ENCODE peak calls at places on chromosomes 6 and 20, in eight cellular contexts. One of them, this sample, is unnamed.

GRCh38 chr6:113969888-113970807 is 800 bp downstream of the HDAC2 start:
- DNase-seq in fibroblast of pulmonary artery: peak
- DNase-seq in esophagus muscularis mucosa: no peak
- DNase-seq in mammary epithelial cell: peak
- DNase-seq in gastrocnemius medialis: peak
- DNase-seq in natural killer cell: peak
- DNase-seq in breast epithelium: no peak
- DNase-seq in tibial nerve: peak
- DNase-seq in this sample: peak

GRCh38 chr6:17178754-17179153 is 76.9 kb downstream of the STMND1 start:
- DNase-seq in fibroblast of pulmonary artery: no peak
- DNase-seq in esophagus muscularis mucosa: no peak
- DNase-seq in mammary epithelial cell: no peak
- DNase-seq in gastrocnemius medialis: no peak
- DNase-seq in natural killer cell: no peak
- DNase-seq in breast epithelium: no peak
- DNase-seq in tibial nerve: no peak
- DNase-seq in this sample: no peak

GRCh38 chr20:362271-363254 is 15.7 kb downstream of the NRSN2 start:
- DNase-seq in fibroblast of pulmonary artery: peak
- DNase-seq in esophagus muscularis mucosa: no peak
- DNase-seq in mammary epithelial cell: peak
- DNase-seq in gastrocnemius medialis: peak
- DNase-seq in natural killer cell: no peak
- DNase-seq in breast epithelium: peak
- DNase-seq in tibial nerve: peak
- DNase-seq in this sample: peak

GRCh38 chr6:50277774-50278173 is 228.0 kb upstream of the DEFB112 start:
- DNase-seq in fibroblast of pulmonary artery: no peak
- DNase-seq in esophagus muscularis mucosa: no peak
- DNase-seq in mammary epithelial cell: no peak
- DNase-seq in gastrocnemius medialis: no peak
- DNase-seq in natural killer cell: no peak
- DNase-seq in breast epithelium: no peak
- DNase-seq in tibial nerve: no peak
- DNase-seq in this sample: no peak

GRCh38 chr6:138970856-138971425 is 17.1 kb downstream of the REPS1 start:
- DNase-seq in fibroblast of pulmonary artery: peak
- DNase-seq in esophagus muscularis mucosa: no peak
- DNase-seq in mammary epithelial cell: peak
- DNase-seq in gastrocnemius medialis: no peak
- DNase-seq in natural killer cell: no peak
- DNase-seq in breast epithelium: no peak
- DNase-seq in tibial nerve: no peak
- DNase-seq in this sample: peak

GRCh38 chr6:160238786-160239751 is 19.6 kb downstream of the SLC22A2 start:
- DNase-seq in fibroblast of pulmonary artery: peak
- DNase-seq in esophagus muscularis mucosa: no peak
- DNase-seq in mammary epithelial cell: peak
- DNase-seq in gastrocnemius medialis: no peak
- DNase-seq in natural killer cell: no peak
- DNase-seq in breast epithelium: no peak
- DNase-seq in tibial nerve: no peak
- DNase-seq in this sample: no peak

GRCh38 chr6:7008451-7008988 is 99.2 kb upstream of the RREB1 start:
- DNase-seq in fibroblast of pulmonary artery: no peak
- DNase-seq in esophagus muscularis mucosa: no peak
- DNase-seq in mammary epithelial cell: no peak
- DNase-seq in gastrocnemius medialis: no peak
- DNase-seq in natural killer cell: no peak
- DNase-seq in breast epithelium: no peak
- DNase-seq in tibial nerve: no peak
- DNase-seq in this sample: no peak

GRCh38 chr20:32628960-32629530 is 43.9 kb upstream of the NOL4L start:
- DNase-seq in fibroblast of pulmonary artery: no peak
- DNase-seq in esophagus muscularis mucosa: no peak
- DNase-seq in mammary epithelial cell: peak
- DNase-seq in gastrocnemius medialis: no peak
- DNase-seq in natural killer cell: no peak
- DNase-seq in breast epithelium: no peak
- DNase-seq in tibial nerve: no peak
- DNase-seq in this sample: no peak

GRCh38 chr20:14948416-14948815 is 611.0 kb upstream of the FLRT3 start:
- DNase-seq in fibroblast of pulmonary artery: no peak
- DNase-seq in esophagus muscularis mucosa: no peak
- DNase-seq in mammary epithelial cell: no peak
- DNase-seq in gastrocnemius medialis: no peak
- DNase-seq in natural killer cell: no peak
- DNase-seq in breast epithelium: no peak
- DNase-seq in tibial nerve: no peak
- DNase-seq in this sample: no peak
- TF ChIP-seq CTCF in fibroblast of pulmonary artery: peak
- TF ChIP-seq CTCF in esophagus muscularis mucosa: no peak
- TF ChIP-seq CTCF in mammary epithelial cell: peak
- TF ChIP-seq CTCF in gastrocnemius medialis: no peak
- TF ChIP-seq CTCF in natural killer cell: no peak
- TF ChIP-seq CTCF in breast epithelium: no peak
- TF ChIP-seq CTCF in tibial nerve: no peak
- TF ChIP-seq CTCF in this sample: no peak

GRCh38 chr6:31597006-31597405 is 4.2 kb upstream of the NCR3 start:
- DNase-seq in fibroblast of pulmonary artery: peak
- DNase-seq in esophagus muscularis mucosa: no peak
- DNase-seq in mammary epithelial cell: no peak
- DNase-seq in gastrocnemius medialis: no peak
- DNase-seq in natural killer cell: no peak
- DNase-seq in breast epithelium: no peak
- DNase-seq in tibial nerve: no peak
- DNase-seq in this sample: no peak
- TF ChIP-seq CTCF in fibroblast of pulmonary artery: peak
- TF ChIP-seq CTCF in esophagus muscularis mucosa: peak
- TF ChIP-seq CTCF in mammary epithelial cell: peak
- TF ChIP-seq CTCF in gastrocnemius medialis: peak
- TF ChIP-seq CTCF in natural killer cell: peak
- TF ChIP-seq CTCF in breast epithelium: no peak
- TF ChIP-seq CTCF in tibial nerve: peak
- TF ChIP-seq CTCF in this sample: peak

GRCh38 chr6:161349886-161350285 is 76.0 kb upstream of the AGPAT4 start:
- DNase-seq in fibroblast of pulmonary artery: no peak
- DNase-seq in esophagus muscularis mucosa: peak
- DNase-seq in mammary epithelial cell: no peak
- DNase-seq in gastrocnemius medialis: no peak
- DNase-seq in natural killer cell: no peak
- DNase-seq in breast epithelium: no peak
- DNase-seq in tibial nerve: no peak
- DNase-seq in this sample: no peak
- TF ChIP-seq CTCF in fibroblast of pulmonary artery: no peak
- TF ChIP-seq CTCF in esophagus muscularis mucosa: no peak
- TF ChIP-seq CTCF in mammary epithelial cell: no peak
- TF ChIP-seq CTCF in gastrocnemius medialis: no peak
- TF ChIP-seq CTCF in natural killer cell: no peak
- TF ChIP-seq CTCF in breast epithelium: no peak
- TF ChIP-seq CTCF in tibial nerve: no peak
- TF ChIP-seq CTCF in this sample: no peak

GRCh38 chr20:4613718-4614620 is 107.7 kb upstream of the PRND start:
- DNase-seq in fibroblast of pulmonary artery: peak
- DNase-seq in esophagus muscularis mucosa: peak
- DNase-seq in mammary epithelial cell: peak
- DNase-seq in gastrocnemius medialis: peak
- DNase-seq in natural killer cell: peak
- DNase-seq in breast epithelium: peak
- DNase-seq in tibial nerve: peak
- DNase-seq in this sample: peak
- TF ChIP-seq CTCF in fibroblast of pulmonary artery: peak
- TF ChIP-seq CTCF in esophagus muscularis mucosa: peak
- TF ChIP-seq CTCF in mammary epithelial cell: peak
- TF ChIP-seq CTCF in gastrocnemius medialis: no peak
- TF ChIP-seq CTCF in natural killer cell: peak
- TF ChIP-seq CTCF in breast epithelium: no peak
- TF ChIP-seq CTCF in tibial nerve: peak
- TF ChIP-seq CTCF in this sample: peak

GRCh38 chr6:163415176-163415619 is 680 bp downstream of the QKI start:
- DNase-seq in fibroblast of pulmonary artery: no peak
- DNase-seq in esophagus muscularis mucosa: no peak
- DNase-seq in mammary epithelial cell: no peak
- DNase-seq in gastrocnemius medialis: no peak
- DNase-seq in natural killer cell: no peak
- DNase-seq in breast epithelium: no peak
- DNase-seq in tibial nerve: no peak
- DNase-seq in this sample: no peak
- TF ChIP-seq CTCF in fibroblast of pulmonary artery: no peak
- TF ChIP-seq CTCF in esophagus muscularis mucosa: no peak
- TF ChIP-seq CTCF in mammary epithelial cell: no peak
- TF ChIP-seq CTCF in gastrocnemius medialis: no peak
- TF ChIP-seq CTCF in natural killer cell: no peak
- TF ChIP-seq CTCF in breast epithelium: no peak
- TF ChIP-seq CTCF in tibial nerve: no peak
- TF ChIP-seq CTCF in this sample: no peak

GRCh38 chr6:45718901-45719300 is 296.8 kb downstream of the CLIC5 start:
- DNase-seq in fibroblast of pulmonary artery: no peak
- DNase-seq in esophagus muscularis mucosa: no peak
- DNase-seq in mammary epithelial cell: no peak
- DNase-seq in gastrocnemius medialis: no peak
- DNase-seq in natural killer cell: no peak
- DNase-seq in breast epithelium: no peak
- DNase-seq in tibial nerve: no peak
- DNase-seq in this sample: no peak

GRCh38 chr6:45724511-45724910 is 291.1 kb downstream of the CLIC5 start:
- DNase-seq in fibroblast of pulmonary artery: peak
- DNase-seq in esophagus muscularis mucosa: no peak
- DNase-seq in mammary epithelial cell: peak
- DNase-seq in gastrocnemius medialis: no peak
- DNase-seq in natural killer cell: no peak
- DNase-seq in breast epithelium: peak
- DNase-seq in tibial nerve: peak
- DNase-seq in this sample: no peak

GRCh38 chr6:45724027-45724426 is 291.6 kb downstream of the CLIC5 start:
- DNase-seq in fibroblast of pulmonary artery: no peak
- DNase-seq in esophagus muscularis mucosa: no peak
- DNase-seq in mammary epithelial cell: no peak
- DNase-seq in gastrocnemius medialis: no peak
- DNase-seq in natural killer cell: no peak
- DNase-seq in breast epithelium: no peak
- DNase-seq in tibial nerve: no peak
- DNase-seq in this sample: no peak

GRCh38 chr6:45722876-45723275 is 292.8 kb downstream of the CLIC5 start:
- DNase-seq in fibroblast of pulmonary artery: no peak
- DNase-seq in esophagus muscularis mucosa: no peak
- DNase-seq in mammary epithelial cell: peak
- DNase-seq in gastrocnemius medialis: no peak
- DNase-seq in natural killer cell: no peak
- DNase-seq in breast epithelium: peak
- DNase-seq in tibial nerve: no peak
- DNase-seq in this sample: no peak

DNA sequence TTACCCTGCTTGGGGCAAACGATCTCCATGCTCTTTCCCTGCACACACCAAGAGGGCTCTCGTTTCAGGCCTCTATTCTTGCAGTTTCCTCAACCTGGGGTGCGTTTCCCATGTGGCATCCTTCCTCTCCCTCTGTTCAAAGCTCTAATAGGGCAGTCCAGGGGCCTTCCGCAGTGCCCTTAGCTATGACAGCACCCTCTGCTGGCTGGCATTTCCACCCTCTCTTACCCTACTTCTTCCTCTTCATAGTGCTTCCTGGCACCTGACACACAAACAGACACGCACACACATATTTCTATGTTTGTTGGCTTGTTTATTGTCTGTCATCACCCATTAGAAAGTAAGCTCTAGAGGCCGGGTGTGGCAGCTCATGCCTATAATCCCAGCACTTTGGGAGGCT is 294.0 kb downstream of the CLIC5 start:
- DNase-seq in fibroblast of pulmonary artery: no peak
- DNase-seq in esophagus muscularis mucosa: no peak
- DNase-seq in mammary epithelial cell: no peak
- DNase-seq in gastrocnemius medialis: no peak
- DNase-seq in natural killer cell: no peak
- DNase-seq in breast epithelium: no peak
- DNase-seq in tibial nerve: no peak
- DNase-seq in this sample: no peak
- TF ChIP-seq CTCF in fibroblast of pulmonary artery: no peak
- TF ChIP-seq CTCF in esophagus muscularis mucosa: no peak
- TF ChIP-seq CTCF in mammary epithelial cell: no peak
- TF ChIP-seq CTCF in gastrocnemius medialis: no peak
- TF ChIP-seq CTCF in natural killer cell: no peak
- TF ChIP-seq CTCF in breast epithelium: no peak
- TF ChIP-seq CTCF in tibial nerve: no peak
- TF ChIP-seq CTCF in this sample: no peak

This sample was measured in CD14-positive monocyte.